ENCODE peak calls at places on chromosomes 7 and 10, in six cellular contexts. L is H9, A is IMR-90, C is H1, N is mesenchymal stem cell, D is trophoblast cell. Y is an unnamed sample.

GRCh38 chr7:28190077-28190476 is 9.5 kb upstream of the JAZF1 start:
- DNase-seq in L (no peak), A (peak), C (no peak), N (no peak), D (no peak), Y (no peak)

GRCh38 chr7:45349102-45349501 is 191.5 kb downstream of the RAMP3 start:
- DNase-seq in L (no peak), A (no peak), C (no peak), N (no peak), D (no peak), Y (no peak)

GRCh38 chr10:50248057-50248456 is 3.3 kb downstream of the ASAH2 start:
- DNase-seq in L (no peak), A (no peak), C (no peak), N (no peak), D (no peak), Y (no peak)

GRCh38 chr7:48976850-48977249 is 52.5 kb downstream of the CDC14C start:
- DNase-seq in L (no peak), A (no peak), C (no peak), N (no peak), D (no peak), Y (no peak)

GRCh38 chr7:32785365-32785764 is 106.2 kb downstream of the KBTBD2 start:
- DNase-seq in L (peak), A (no peak), C (peak), N (no peak), D (no peak), Y (no peak)

GRCh38 chr10:75613685-75614587 is 182.5 kb downstream of the LRMDA start:
- DNase-seq in L (no peak), A (no peak), C (no peak), N (peak), D (no peak), Y (no peak)

GRCh38 chr10:78774999-78775711 is 293.6 kb upstream of the ZMIZ1 start:
- DNase-seq in L (no peak), A (peak), C (no peak), N (peak), D (no peak), Y (no peak)

GRCh38 chr10:78283069-78283682 is 249.5 kb downstream of the RPS24 start:
- DNase-seq in L (peak), A (no peak), C (no peak), N (no peak), D (no peak), Y (no peak)

GRCh38 chr10:76329891-76330575 is 898.6 kb downstream of the LRMDA start:
- DNase-seq in L (no peak), A (peak), C (no peak), N (peak), D (peak), Y (no peak)

GRCh38 chr10:103470755-103471653 is 8.0 kb downstream of the CALHM3 start:
- DNase-seq in L (peak), A (no peak), C (no peak), N (no peak), D (no peak), Y (no peak)

GRCh38 chr7:54839538-54840213 is 80.7 kb upstream of the SEC61G start:
- DNase-seq in L (peak), A (peak), C (peak), N (peak), D (no peak), Y (no peak)

GRCh38 chr10:86649471-86650150 is 4.7 kb upstream of the OPN4 start:
- DNase-seq in L (peak), A (no peak), C (peak), N (no peak), D (no peak), Y (no peak)
- H2AFZ ChIP-seq in L (no peak), A (peak), C (no peak), N (no peak), D (no peak), Y (no peak)

DNA sequence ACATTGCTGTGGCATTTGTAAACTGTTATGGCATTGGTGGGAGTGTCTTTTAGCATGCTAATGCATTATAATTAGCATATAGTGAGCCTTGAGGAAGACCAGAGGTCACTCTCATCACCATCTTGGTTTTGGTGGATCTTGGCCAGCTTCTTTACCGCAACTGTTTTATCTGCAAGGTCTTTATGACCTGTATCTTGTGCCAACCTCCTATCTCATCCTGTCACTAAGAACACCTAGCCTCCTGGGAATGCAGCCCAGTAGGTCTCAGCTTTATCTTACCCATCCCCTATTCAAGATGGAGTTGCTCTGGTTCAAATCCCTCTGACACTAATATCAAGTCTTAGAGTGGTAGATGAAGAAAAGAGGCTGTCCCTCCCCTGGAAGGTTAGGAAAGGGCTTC is 506.2 kb downstream of the GALNT17 start:
- DNase-seq in L (no peak), A (no peak), C (no peak), N (no peak), D (no peak), Y (no peak)
- H2AK5ac ChIP-seq in L (no peak), A (no peak), C (peak), N (no peak), D (no peak), Y (no peak)

GRCh38 chr10:8912108-8912507 is 857.6 kb downstream of the GATA3 start:
- DNase-seq in L (no peak), A (no peak), C (no peak), N (no peak), D (no peak), Y (no peak)
- H3K4me2 ChIP-seq in L (no peak), A (no peak), C (no peak), N (no peak), D (no peak), Y (no peak)

GRCh38 chr10:112951349-112952281 is 1.6 kb downstream of the TCF7L2 start:
- DNase-seq in L (peak), A (peak), C (peak), N (peak), D (peak), Y (peak)
- H2AFZ ChIP-seq in L (no peak), A (peak), C (no peak), N (no peak), D (peak), Y (peak)

Y was measured in neuronal stem cell.